ENCODE peak calls at places on chromosomes 13 and 19, in four cellular contexts. T is neuronal stem cell, M is trophoblast cell, E is IMR-90. D is an unnamed sample. For H3K9me3, the result is how much of the 10 kb centered on the place peaks cover.

GRCh38 chr19:38650180-38650775 is 2.8 kb downstream of the ACTN4 start:
- DNase-seq in M (no peak), T (no peak), E (no peak), D (peak)

GRCh38 chr13:58611117-58611516 is 979.6 kb downstream of the PCDH17 start:
- DNase-seq in M (no peak), T (no peak), E (no peak), D (no peak)

GRCh38 chr19:16698914-16699313 is 20.7 kb upstream of the NWD1 start:
- DNase-seq in M (no peak), T (no peak), E (no peak), D (no peak)

GRCh38 chr13:93794197-93794885 is 567.7 kb downstream of the GPC6 start:
- DNase-seq in E (peak), M (no peak), T (no peak), D (no peak)

GRCh38 chr19:50668416-50669318 is 19.4 kb downstream of the C19orf81 start:
- DNase-seq in M (no peak), E (no peak), T (no peak), D (no peak)

GRCh38 chr13:113400621-113401451 is 36.9 kb upstream of the GRTP1 start:
- DNase-seq in M (no peak), E (no peak), T (no peak), D (no peak)

GRCh38 chr13:33229446-33230177 is 55.9 kb downstream of the STARD13 start:
- DNase-seq in E (no peak), T (no peak), M (no peak), D (peak)

GRCh38 chr13:114212096-114212495 is 22.6 kb upstream of the CDC16 start:
- DNase-seq in E (peak), M (peak), T (no peak), D (peak)

GRCh38 chr13:75101997-75102720 is 379.8 kb downstream of the TBC1D4 start:
- DNase-seq in M (no peak), T (no peak), E (peak), D (no peak)

GRCh38 chr19:18507021-18507726 is 14.7 kb downstream of the ELL start:
- DNase-seq in E (no peak), T (no peak), M (peak), D (no peak)

GRCh38 chr19:38693380-38694223 is 46.2 kb downstream of the ACTN4 start:
- DNase-seq in T (peak), E (peak), M (no peak), D (peak)

GRCh38 chr19:17997969-17998826 is 9.8 kb upstream of the ARRDC2 start:
- DNase-seq in T (no peak), E (peak), M (no peak), D (peak)

GRCh38 chr19:42683917-42684513 is 56.3 kb downstream of the PSG3 start:
- DNase-seq in M (peak), T (no peak), E (peak), D (peak)

GRCh38 chr19:10535613-10536012 is 8.1 kb upstream of the ATG4D start:
- DNase-seq in T (no peak), M (peak), E (peak), D (peak)

GRCh38 chr13:33252103-33252502 is 33.5 kb downstream of the STARD13 start:
- DNase-seq in T (no peak), E (no peak), M (peak), D (no peak)

GRCh38 chr19:31930401-31930800 is 415.0 kb upstream of the ZNF507 start:
- DNase-seq in M (no peak), E (no peak), T (no peak), D (no peak)

GRCh38 chr19:11138659-11139526 is 16.7 kb downstream of the SPC24 start:
- DNase-seq in E (peak), M (peak), T (peak), D (peak)

GRCh38 chr13:94419304-94419943 is 60.1 kb downstream of the DCT start:
- DNase-seq in T (no peak), M (no peak), E (peak), D (peak)

GRCh38 chr13:74367193-74367592 is 233.0 kb upstream of the KLF12 start:
- DNase-seq in M (no peak), E (no peak), T (no peak), D (no peak)

GRCh38 chr19:5212101-5212500 is 128.5 kb downstream of the PTPRS start:
- DNase-seq in T (no peak), E (no peak), M (no peak), D (no peak)

GRCh38 chr19:5215431-5215830 is 125.2 kb downstream of the PTPRS start:
- DNase-seq in T (no peak), E (no peak), M (no peak), D (no peak)

GRCh38 chr19:5214371-5214770 is 126.2 kb downstream of the PTPRS start:
- DNase-seq in M (no peak), E (no peak), T (no peak), D (no peak)

GRCh38 chr19:5214902-5215301 is 125.7 kb downstream of the PTPRS start:
- DNase-seq in T (no peak), E (no peak), M (no peak), D (no peak)

GRCh38 chr19:5213667-5214066 is 126.9 kb downstream of the PTPRS start:
- DNase-seq in T (no peak), E (no peak), M (no peak), D (no peak)
- H2BK5ac ChIP-seq in T (no peak), E (no peak), M (no peak), D (no peak)

GRCh38 chr19:30444253-30444671 is 72.1 kb downstream of the ZNF536 start:
- DNase-seq in M (no peak), T (no peak), E (no peak), D (no peak)

GRCh38 chr19:30445385-30445784 is 73.2 kb downstream of the ZNF536 start:
- DNase-seq in M (no peak), E (no peak), T (no peak), D (no peak)

GRCh38 chr19:30444686-30445232 is 72.6 kb downstream of the ZNF536 start:
- DNase-seq in T (no peak), M (no peak), E (no peak), D (no peak)

GRCh38 chr19:30442715-30443114 is 70.5 kb downstream of the ZNF536 start:
- DNase-seq in M (no peak), E (no peak), T (no peak), D (no peak)

GRCh38 chr19:30443531-30444252 is 71.5 kb downstream of the ZNF536 start:
- DNase-seq in E (no peak), T (no peak), M (no peak), D (no peak)
- H4K8ac ChIP-seq in E (no peak), T (no peak), M (no peak), D (no peak)

GRCh38 chr19:13838943-13839192 is 38.1 kb upstream of the NANOS3 start:
- DNase-seq in M (no peak), E (no peak), T (no peak), D (no peak)

GRCh38 chr19:13834308-13834790 is 39.1 kb downstream of the ZSWIM4 start:
- DNase-seq in M (peak), T (no peak), E (peak), D (peak)

GRCh38 chr19:13833330-13834265 is 38.4 kb downstream of the ZSWIM4 start:
- DNase-seq in T (peak), M (peak), E (peak), D (peak)

GRCh38 chr19:13838071-13838942 is 38.6 kb upstream of the NANOS3 start:
- DNase-seq in M (peak), E (no peak), T (no peak), D (peak)

GRCh38 chr19:13835791-13836723 is 40.8 kb downstream of the ZSWIM4 start:
- DNase-seq in E (no peak), M (peak), T (no peak), D (peak)
- H3K9me3 ChIP-seq in E (under half), M (under half), T (under half), D (under half)

DNA sequence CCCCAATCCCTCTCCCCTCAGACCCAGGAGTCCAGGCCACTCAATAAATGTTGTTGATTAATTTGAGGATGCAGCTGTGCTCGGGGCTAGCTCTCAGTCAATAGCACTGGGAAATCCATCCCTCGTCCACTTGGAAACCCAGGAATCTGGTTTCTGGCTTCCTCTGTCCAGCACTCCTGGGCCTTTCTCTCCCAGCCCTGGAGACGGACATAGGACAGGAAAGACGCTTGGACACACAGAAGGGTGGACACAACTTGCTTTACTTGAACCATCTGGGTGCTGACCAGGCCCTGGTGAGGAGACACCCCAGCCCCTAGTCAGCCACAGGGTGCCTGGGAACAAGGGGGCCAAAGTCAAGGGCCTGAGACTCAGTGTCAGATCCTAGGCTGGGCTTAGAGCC is 891 bp upstream of the TNNI3 start:
- DNase-seq in T (no peak), E (no peak), M (no peak), D (no peak)
- H2BK5ac ChIP-seq in T (no peak), E (no peak), M (no peak), D (no peak)

GRCh38 chr19:3131168-3131567 is 4.7 kb upstream of the GNA15 start:
- DNase-seq in E (no peak), M (no peak), T (no peak), D (no peak)
- H4K8ac ChIP-seq in E (no peak), M (no peak), T (no peak), D (no peak)

DNA sequence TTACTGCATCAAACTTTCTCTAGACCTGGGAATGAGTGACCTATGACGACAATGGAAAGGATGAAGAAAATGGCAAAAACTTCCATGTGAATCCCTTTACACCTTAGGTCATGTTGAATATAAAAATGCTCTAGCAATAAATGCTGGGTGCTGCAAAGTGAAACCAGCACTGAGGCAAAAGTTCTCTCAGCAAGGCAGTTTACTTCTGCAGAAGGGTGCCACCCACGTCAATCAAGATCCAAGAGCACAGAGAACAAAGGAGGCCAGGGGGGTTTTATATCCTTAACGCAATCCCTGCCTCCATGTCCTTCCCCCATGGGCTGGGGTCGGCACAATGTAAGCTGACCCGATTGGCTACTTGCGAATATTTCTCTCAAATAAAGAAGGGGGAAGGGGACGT is 38.7 kb downstream of the ZNF333 start:
- DNase-seq in T (no peak), E (no peak), M (no peak), D (no peak)
- H3K9me3 ChIP-seq in T (under half), E (under half), M (under half), D (half or more)

DNA sequence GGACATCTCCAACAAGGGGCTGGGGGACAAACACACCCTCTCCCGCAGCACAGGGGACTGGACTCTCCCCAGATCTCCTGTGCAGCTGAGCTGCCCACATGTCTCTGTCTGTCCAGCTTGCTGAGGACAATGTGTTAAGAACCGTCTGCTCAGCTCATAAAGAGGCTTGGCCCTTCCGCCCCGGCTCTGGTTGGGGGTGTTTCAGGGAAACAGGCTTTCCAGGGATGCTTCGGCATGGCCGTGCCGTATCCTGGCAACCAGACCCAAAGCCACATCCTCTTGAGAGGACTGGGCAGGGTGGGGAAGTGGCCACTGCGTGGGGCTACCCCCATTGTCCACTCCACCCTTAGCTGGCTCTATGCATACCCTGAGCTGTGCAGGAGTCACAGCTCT is 41.1 kb upstream of the CHST8 start:
- DNase-seq in M (no peak), E (no peak), T (no peak), D (no peak)
- H2BK5ac ChIP-seq in M (no peak), E (no peak), T (no peak), D (no peak)

GRCh38 chr19:4969772-4970531 is 1.0 kb downstream of the KDM4B start:
- DNase-seq in E (no peak), M (peak), T (peak), D (peak)

GRCh38 chr19:4966591-4966990 is 2.3 kb upstream of the KDM4B start:
- DNase-seq in M (no peak), E (no peak), T (no peak), D (no peak)

GRCh38 chr19:4968462-4969291 is at the start of gene KDM4B:
- DNase-seq in E (peak), T (peak), M (peak), D (peak)

GRCh38 chr19:4969292-4969771 is 419 bp downstream of the KDM4B start:
- DNase-seq in E (no peak), M (no peak), T (no peak), D (no peak)

DNA sequence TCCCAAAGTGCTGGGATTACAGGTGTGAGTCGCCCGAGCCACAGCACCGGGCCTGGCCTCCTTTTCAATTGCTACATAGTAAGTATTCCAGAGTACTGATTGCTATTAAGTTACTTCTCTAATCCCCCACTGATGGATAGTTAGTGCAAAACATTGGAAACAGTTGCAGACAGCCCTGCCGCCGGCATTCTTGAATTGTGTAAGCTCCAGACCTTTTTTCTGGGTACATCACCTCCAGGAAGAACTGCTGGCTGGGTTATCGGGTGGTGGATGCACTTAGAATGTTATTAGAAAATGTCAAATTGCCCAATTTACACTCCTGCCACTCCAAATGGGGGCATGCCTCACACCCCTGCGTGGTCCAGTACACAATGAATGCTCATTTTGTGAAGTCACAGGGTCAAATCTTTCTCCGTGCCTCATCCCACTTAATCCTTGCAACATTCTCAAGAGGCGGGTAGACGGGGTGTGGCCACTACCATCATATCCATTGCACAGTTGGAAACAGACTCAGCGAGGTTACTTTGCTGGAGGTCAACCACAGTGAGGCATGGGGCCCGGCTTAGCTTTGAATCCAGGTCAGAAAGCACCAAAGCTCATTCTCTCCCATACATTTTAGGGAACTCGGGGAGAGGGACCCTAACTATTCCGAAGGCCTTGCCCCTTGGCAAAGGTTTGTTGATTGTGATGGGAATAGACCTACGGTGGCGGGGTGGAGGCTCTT is 1.0 kb upstream of the KDM4B start:
- DNase-seq in T (no peak), E (no peak), M (peak), D (peak)
- H4K8ac ChIP-seq in T (no peak), E (peak), M (peak), D (peak)

DNA sequence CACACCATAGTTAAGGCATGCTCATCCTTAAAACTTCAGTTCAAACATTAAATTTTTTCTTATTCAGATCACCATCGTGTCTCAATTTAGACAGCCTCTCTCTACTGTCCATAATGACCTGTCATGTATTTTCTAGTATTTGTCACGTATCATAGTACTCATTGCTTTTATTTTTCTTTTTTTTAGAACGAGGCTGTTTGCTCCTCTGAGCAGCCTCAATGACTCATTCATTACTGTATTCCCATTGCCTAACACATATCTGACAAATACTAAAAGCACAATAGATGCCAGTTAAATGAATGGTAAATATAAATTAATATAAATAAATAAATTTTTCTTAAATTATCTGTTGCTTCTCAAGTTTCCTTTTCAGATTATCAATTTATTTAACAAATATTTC is 245.5 kb downstream of the TUBA3C start:
- DNase-seq in M (no peak), T (no peak), E (no peak), D (no peak)
- H3K9me3 ChIP-seq in M (under half), T (under half), E (under half), D (under half)

DNA sequence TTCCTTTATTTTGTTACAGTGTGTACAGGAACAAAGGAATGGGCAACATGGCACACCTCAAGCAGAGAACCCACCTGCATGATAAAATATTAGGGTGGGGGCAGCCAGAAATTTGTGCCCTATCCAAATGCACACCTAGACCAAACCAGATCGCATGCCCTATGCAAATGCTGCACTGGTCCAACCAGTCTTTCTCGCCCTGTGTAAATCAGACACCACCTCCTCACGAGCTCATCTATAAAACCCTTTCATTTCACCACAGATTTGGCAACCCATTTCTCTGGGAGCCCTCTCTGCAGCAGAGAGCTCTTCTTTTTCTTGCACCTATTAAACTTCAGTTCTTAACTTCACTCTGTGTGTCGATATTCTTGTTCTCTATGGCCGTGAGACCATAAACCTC is 1559.2 kb downstream of the SLITRK1 start:
- DNase-seq in T (no peak), M (no peak), E (no peak), D (no peak)
- H2BK5ac ChIP-seq in T (no peak), M (no peak), E (no peak), D (no peak)